ENCODE peak calls at places on chromosomes 4 and X, in six cellular contexts. R, M, D, J, X and A are unnamed samples.

GRCh38 chrX:10554612-10555270 is 65.6 kb downstream of the MID1 start:
- DNase-seq in D (no peak), R (no peak), X (no peak), J (no peak), M (no peak), A (no peak)

GRCh38 chrX:22246620-22247019 is 26.1 kb upstream of the CBLL2 start:
- DNase-seq in R (no peak), X (no peak), M (no peak), D (no peak), J (no peak), A (no peak)

GRCh38 chr4:175787948-175788347 is 24.1 kb downstream of the GPM6A start:
- DNase-seq in M (no peak), J (no peak), R (no peak), X (no peak), D (no peak), A (no peak)

GRCh38 chr4:169485791-169486742 is 126.3 kb downstream of the NEK1 start:
- DNase-seq in J (peak), R (no peak), M (peak), D (peak), X (peak), A (peak)

GRCh38 chr4:85587952-85588351 is 113.0 kb downstream of the ARHGAP24 start:
- DNase-seq in J (no peak), R (no peak), X (no peak), M (no peak), D (no peak), A (no peak)

GRCh38 chr4:163343604-163344146 is at the start of gene NPY5R:
- DNase-seq in X (no peak), J (peak), R (no peak), M (no peak), D (peak), A (no peak)

GRCh38 chr4:88333741-88334405 is 44.8 kb upstream of the HERC6 start:
- DNase-seq in R (no peak), X (no peak), D (no peak), M (no peak), J (no peak), A (no peak)

GRCh38 chr4:81580346-81581013 is 108.8 kb upstream of the RASGEF1B start:
- DNase-seq in J (no peak), X (no peak), R (no peak), M (no peak), D (no peak), A (no peak)

GRCh38 chr4:96355414-96355813 is 515.5 kb downstream of the PDHA2 start:
- DNase-seq in D (no peak), X (no peak), M (no peak), R (no peak), J (no peak), A (no peak)

GRCh38 chrX:104391905-104392304 is 137.2 kb upstream of the ESX1 start:
- DNase-seq in M (no peak), X (no peak), R (no peak), D (no peak), J (peak), A (no peak)

GRCh38 chrX:6861456-6861855 is 286.1 kb upstream of the STS start:
- DNase-seq in M (no peak), D (no peak), R (no peak), X (no peak), J (no peak), A (no peak)

GRCh38 chr4:2936773-2937145 is 26.4 kb downstream of the NOP14 start:
- DNase-seq in R (no peak), M (no peak), D (no peak), J (no peak), X (no peak), A (no peak)